ENCODE peak calls at places on chromosomes 13 and 19, in five cellular contexts. Q is HCT116, J is Panc1, R is SK-N-SH, T is GM23338. U is an unnamed sample.

GRCh38 chr19:38255759-38256052 is 468 bp downstream of the PPP1R14A start:
- DNase-seq in Q (no peak), J (no peak), R (peak; percentile 50), T (peak; percentile 41), U (no peak)

GRCh38 chr13:24631922-24632321 is 48.3 kb upstream of the ATP12A start:
- DNase-seq in Q (no peak), J (no peak), R (no peak), T (no peak), U (no peak)

GRCh38 chr19:2038284-2039081 is 12.6 kb downstream of the MKNK2 start:
- DNase-seq in Q (no peak), J (no peak), R (no peak), T (no peak), U (no peak)

GRCh38 chr13:49560270-49561063 is 24.9 kb downstream of the RCBTB1 start:
- DNase-seq in Q (no peak), J (no peak), R (no peak), T (peak; percentile 52), U (no peak)

GRCh38 chr19:43739836-43740235 is 14.9 kb downstream of the SMG9 start:
- DNase-seq in Q (no peak), J (no peak), R (no peak), T (no peak), U (no peak)

GRCh38 chr13:98155475-98156111 is 12.7 kb downstream of the FARP1 start:
- DNase-seq in Q (no peak), J (no peak), R (no peak), T (no peak), U (no peak)

GRCh38 chr13:72062566-72062965 is 195.6 kb upstream of the DACH1 start:
- DNase-seq in Q (no peak), J (no peak), R (no peak), T (peak; percentile 83), U (no peak)

GRCh38 chr19:56217039-56217949 is 15.2 kb downstream of the ZSCAN5C start:
- DNase-seq in Q (no peak), J (no peak), R (peak; percentile 39), T (peak; percentile 77), U (no peak)

GRCh38 chr19:6963937-6964336 is 57.3 kb downstream of the MBD3L2B start:
- DNase-seq in Q (peak; percentile 7), J (no peak), R (no peak), T (peak; percentile 4), U (no peak)

GRCh38 chr19:38665950-38666661 is 18.7 kb downstream of the ACTN4 start:
- DNase-seq in Q (no peak), J (no peak), R (no peak), T (peak; percentile 98), U (no peak)

GRCh38 chr13:95498886-95499285 is 53.6 kb upstream of the CLDN10 start:
- DNase-seq in Q (no peak), J (no peak), R (no peak), T (no peak), U (no peak)

GRCh38 chr13:83065136-83065535 is 817.1 kb downstream of the SLITRK1 start:
- DNase-seq in Q (no peak), J (no peak), R (no peak), T (no peak), U (no peak)

GRCh38 chr13:98586400-98587144 is 9.7 kb upstream of the STK24 start:
- DNase-seq in Q (no peak), J (no peak), R (peak; percentile 47), T (no peak), U (no peak)

GRCh38 chr13:112724788-112725345 is 35.0 kb downstream of the ATP11A start:
- DNase-seq in Q (no peak), J (no peak), R (no peak), T (no peak), U (no peak)

GRCh38 chr13:110133425-110134235 is 173.3 kb downstream of the COL4A1 start:
- DNase-seq in Q (no peak), J (no peak), R (no peak), T (no peak), U (no peak)

GRCh38 chr13:110400786-110401533 is 93.9 kb downstream of the COL4A2 start:
- DNase-seq in Q (no peak), J (no peak), R (no peak), T (no peak), U (no peak)

GRCh38 chr19:55437410-55437809 is 5.7 kb downstream of the SHISA7 start:
- DNase-seq in Q (peak; percentile 40), J (no peak), R (no peak), T (peak; percentile 93), U (no peak)

GRCh38 chr19:48378194-48378570 is 13.2 kb downstream of the KDELR1 start:
- DNase-seq in Q (no peak), J (no peak), R (no peak), T (no peak), U (no peak)

GRCh38 chr19:49890349-49891311 is 6.1 kb downstream of the IL4I1 start:
- DNase-seq in Q (no peak), J (no peak), R (peak; percentile 93), T (peak; percentile 80), U (no peak)

GRCh38 chr13:46543307-46543706 is 9.7 kb upstream of the LRCH1 start:
- DNase-seq in Q (no peak), J (no peak), R (no peak), T (no peak), U (no peak)

GRCh38 chr13:70829748-70830147 is 721.5 kb upstream of the KLHL1 start:
- DNase-seq in Q (no peak), J (no peak), R (no peak), T (no peak), U (no peak)

GRCh38 chr13:112985803-112986408 is 16.9 kb downstream of the MCF2L start:
- DNase-seq in Q (no peak), J (no peak), R (no peak), T (no peak), U (no peak)

GRCh38 chr13:51025245-51025872 is 85.7 kb downstream of the C13orf42 start:
- DNase-seq in Q (no peak), J (no peak), R (no peak), T (no peak), U (no peak)

GRCh38 chr19:5450482-5450881 is 4.7 kb upstream of the ZNRF4 start:
- DNase-seq in Q (no peak), J (no peak), R (no peak), T (no peak), U (no peak)

GRCh38 chr13:81302125-81302524 is 961.2 kb upstream of the SPRY2 start:
- DNase-seq in Q (no peak), J (no peak), R (no peak), T (no peak), U (no peak)

GRCh38 chr19:46766569-46767317 is 20.5 kb upstream of the STRN4 start:
- DNase-seq in Q (no peak), J (no peak), R (peak; percentile 74), T (peak; percentile 89), U (no peak)

GRCh38 chr19:16472992-16473391 is 1.2 kb upstream of the EPS15L1 start:
- DNase-seq in Q (no peak), J (no peak), R (no peak), T (no peak), U (no peak)

GRCh38 chr19:16467581-16467980 is 4.2 kb downstream of the EPS15L1 start:
- DNase-seq in Q (no peak), J (no peak), R (peak; percentile 47), T (no peak), U (no peak)

GRCh38 chr19:16473875-16474397 is 2.2 kb upstream of the EPS15L1 start:
- DNase-seq in Q (no peak), J (no peak), R (no peak), T (no peak), U (peak; percentile 37)

GRCh38 chr19:16470541-16470910 is 1.2 kb downstream of the EPS15L1 start:
- DNase-seq in Q (no peak), J (no peak), R (no peak), T (no peak), U (no peak)

DNA sequence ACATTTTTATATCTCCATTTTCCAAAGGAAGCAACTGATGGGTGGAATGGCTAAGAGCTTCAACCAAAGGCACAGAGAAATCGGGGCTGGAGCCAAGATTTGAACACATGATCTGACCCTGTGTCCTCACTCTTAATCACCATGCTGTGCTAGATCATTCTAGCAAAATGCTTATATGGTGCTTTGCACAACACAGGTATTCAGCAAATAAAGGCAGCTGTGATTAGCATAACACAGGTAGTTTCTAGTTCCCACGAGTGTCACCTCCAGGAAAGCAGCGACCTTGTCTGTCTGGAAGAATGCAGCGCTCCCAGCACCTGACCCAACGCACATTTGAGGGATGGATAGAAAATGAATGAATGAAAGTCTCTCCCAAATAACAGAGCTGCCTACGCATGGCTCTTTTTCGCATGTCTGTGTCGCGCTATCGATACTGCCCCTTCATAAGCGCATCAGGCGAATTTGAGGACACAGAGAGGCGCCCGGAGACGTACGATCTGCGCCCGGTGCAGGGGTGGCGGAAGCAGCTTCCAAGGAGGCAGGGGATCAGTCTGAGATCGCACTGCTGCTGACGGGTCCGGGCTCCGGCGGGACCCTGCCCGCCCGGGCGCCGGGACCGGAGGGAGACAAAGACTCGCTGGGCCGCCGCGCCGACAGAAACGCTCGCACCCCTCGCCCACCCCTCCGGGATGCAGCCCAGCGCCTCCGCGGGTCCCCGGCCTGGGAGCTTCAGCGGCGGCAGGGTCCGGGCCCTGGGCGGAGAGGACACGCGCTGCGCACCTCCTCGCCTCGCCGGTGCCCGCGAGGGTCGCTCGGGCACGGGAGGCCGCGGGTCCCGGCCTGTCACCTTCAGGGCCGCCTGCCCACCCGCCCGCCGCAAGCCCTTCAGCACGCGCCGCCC is 609 bp downstream of the EPS15L1 start:
- DNase-seq in Q (no peak), J (no peak), R (no peak), T (peak; percentile 65), U (peak; percentile 50)
- TF ChIP-seq REST in Q (no peak), J (no peak), R (no peak), T (no peak), U (no peak)

GRCh38 chr13:28492527-28493367 is 2.2 kb downstream of the FLT1 start:
- DNase-seq in Q (no peak), J (no peak), R (no peak), T (peak; percentile 63), U (no peak)
- TF ChIP-seq REST in Q (no peak), J (no peak), R (no peak), T (no peak), U (no peak)

GRCh38 chr13:43805681-43806128 is 18.9 kb upstream of the ENOX1 start:
- DNase-seq in Q (no peak), J (no peak), R (no peak), T (peak; percentile 59), U (no peak)

GRCh38 chr13:43804461-43805070 is 17.8 kb upstream of the ENOX1 start:
- DNase-seq in Q (peak; percentile 55), J (peak; percentile 30), R (peak; percentile 66), T (peak; percentile 80), U (peak; percentile 32)

GRCh38 chr13:43802511-43802910 is 15.7 kb upstream of the ENOX1 start:
- DNase-seq in Q (no peak), J (no peak), R (no peak), T (no peak), U (no peak)

GRCh38 chr13:43800828-43801227 is 14.1 kb upstream of the ENOX1 start:
- DNase-seq in Q (no peak), J (no peak), R (no peak), T (no peak), U (no peak)

DNA sequence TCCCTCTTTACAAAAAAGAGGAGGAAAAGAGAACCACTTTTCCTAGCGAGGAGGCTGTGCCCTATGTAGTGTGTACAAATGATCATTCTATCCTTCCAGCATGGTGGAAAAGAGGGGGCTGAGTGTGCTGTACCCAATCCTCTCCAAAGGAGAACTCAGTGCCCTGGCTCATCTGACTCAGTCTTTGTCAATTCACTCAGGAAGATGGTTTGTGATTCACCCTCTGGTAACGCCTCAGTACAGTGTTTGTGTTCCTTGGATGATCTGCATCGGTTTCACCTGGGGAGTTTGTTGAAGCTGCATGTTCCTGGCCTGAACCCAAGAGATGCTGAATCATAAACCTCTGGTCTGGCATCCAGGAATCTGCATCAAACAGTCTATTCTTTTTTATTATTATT is 18.3 kb upstream of the ENOX1 start:
- DNase-seq in Q (peak; percentile 81), J (peak; percentile 50), R (peak; percentile 34), T (peak; percentile 9), U (no peak)
- TF ChIP-seq REST in Q (no peak), J (no peak), R (peak; percentile 49), T (no peak), U (no peak)

GRCh38 chr19:15445227-15445605 is 4.5 kb downstream of the WIZ start:
- DNase-seq in Q (no peak), J (no peak), R (no peak), T (no peak), U (no peak)
- TF ChIP-seq REST in Q (no peak), J (no peak), R (no peak), T (no peak), U (no peak)